ENCODE peak calls at places on chromosomes 3 and 15, in six cellular contexts. T, Z, N, V, F and Y are unnamed samples.
A peak's percentile ranks its signal among the peaks of the same experiment; 100 is the strongest.

GRCh38 chr3:108088697-108089096 is 2.1 kb downstream of the CD47 start:
- DNase-seq in T (peak; percentile 16), Z (no peak), N (no peak), V (no peak), F (peak; percentile 41), Y (no peak)

GRCh38 chr3:82875401-82875800 is 1114.0 kb upstream of the GBE1 start:
- DNase-seq in T (no peak), Z (no peak), N (peak; percentile 70), V (no peak), F (no peak), Y (no peak)

GRCh38 chr3:150775001-150775599 is 12.1 kb upstream of the SIAH2 start:
- DNase-seq in T (peak; percentile 89), Z (no peak), N (no peak), V (no peak), F (no peak), Y (no peak)

GRCh38 chr3:194472290-194472920 is 14.4 kb downstream of the ATP13A3 start:
- DNase-seq in T (peak; percentile 82), Z (no peak), N (peak; percentile 82), V (no peak), F (peak; percentile 83), Y (peak; percentile 39)

GRCh38 chr3:196422976-196423781 is 9.0 kb downstream of the UBXN7 start:
- DNase-seq in T (no peak), Z (no peak), N (no peak), V (no peak), F (no peak), Y (no peak)

GRCh38 chr3:84958495-84959469 is at the start of gene CADM2:
- DNase-seq in T (peak; percentile 45), Z (peak; percentile 97), N (peak; percentile 97), V (peak; percentile 91), F (peak; percentile 63), Y (peak; percentile 94)

GRCh38 chr3:18295171-18295920 is 129.8 kb downstream of the SATB1 start:
- DNase-seq in T (peak; percentile 46), Z (peak; percentile 92), N (peak; percentile 96), V (peak; percentile 77), F (no peak), Y (peak; percentile 18)

GRCh38 chr3:46416134-46417119 is 9.4 kb downstream of the CCRL2 start:
- DNase-seq in T (no peak), Z (no peak), N (no peak), V (no peak), F (no peak), Y (no peak)

GRCh38 chr3:57557088-57557537 is 1.0 kb downstream of the PDE12 start:
- DNase-seq in T (peak; percentile 56), Z (peak; percentile 49), N (peak; percentile 47), V (no peak), F (peak; percentile 68), Y (peak; percentile 9)

GRCh38 chr3:113304102-113304501 is 92.7 kb downstream of the BOC start:
- DNase-seq in T (no peak), Z (no peak), N (peak; percentile 66), V (no peak), F (no peak), Y (no peak)

GRCh38 chr3:99145031-99145430 is 243.5 kb upstream of the DCBLD2 start:
- DNase-seq in T (no peak), Z (no peak), N (no peak), V (no peak), F (no peak), Y (no peak)

GRCh38 chr3:18964640-18965039 is 183.7 kb upstream of the KCNH8 start:
- DNase-seq in T (no peak), Z (no peak), N (no peak), V (no peak), F (no peak), Y (no peak)

GRCh38 chr3:123071146-123071545 is 4.3 kb downstream of the PDIA5 start:
- DNase-seq in T (peak; percentile 51), Z (peak; percentile 53), N (peak; percentile 82), V (no peak), F (peak; percentile 41), Y (no peak)

GRCh38 chr3:58009026-58009748 is 965 bp downstream of the FLNB start:
- DNase-seq in T (no peak), Z (peak; percentile 61), N (peak; percentile 40), V (no peak), F (peak; percentile 24), Y (no peak)

GRCh38 chr3:53583161-53583690 is 88.8 kb downstream of the CACNA1D start:
- DNase-seq in T (no peak), Z (no peak), N (no peak), V (no peak), F (no peak), Y (no peak)

GRCh38 chr3:105062853-105063252 is 303.9 kb upstream of the ALCAM start:
- DNase-seq in T (peak; percentile 13), Z (no peak), N (no peak), V (no peak), F (no peak), Y (no peak)

GRCh38 chr15:83285979-83286553 is 1.6 kb upstream of the BNC1 start:
- DNase-seq in T (peak; percentile 88), Z (no peak), N (peak; percentile 95), V (no peak), F (peak; percentile 83), Y (no peak)

GRCh38 chr3:182710557-182711157 is 82.6 kb upstream of the ATP11B start:
- DNase-seq in T (peak; percentile 13), Z (no peak), N (peak; percentile 47), V (no peak), F (peak; percentile 33), Y (no peak)

GRCh38 chr3:9732753-9733115 is 1.2 kb downstream of the BRPF1 start:
- DNase-seq in T (peak; percentile 10), Z (no peak), N (no peak), V (no peak), F (peak; percentile 18), Y (no peak)

GRCh38 chr3:151282921-151283320 is 4.6 kb upstream of the P2RY14 start:
- DNase-seq in T (peak; percentile 83), Z (no peak), N (peak; percentile 45), V (no peak), F (peak; percentile 77), Y (peak; percentile 38)

GRCh38 chr15:41241251-41241964 is 10.3 kb downstream of the CHP1 start:
- DNase-seq in T (no peak), Z (no peak), N (no peak), V (no peak), F (no peak), Y (no peak)

GRCh38 chr15:70525551-70525950 is 237.8 kb downstream of the UACA start:
- DNase-seq in T (no peak), Z (no peak), N (no peak), V (no peak), F (no peak), Y (no peak)

GRCh38 chr3:120495809-120496208 is 45.0 kb upstream of the FSTL1 start:
- DNase-seq in T (no peak), Z (no peak), N (no peak), V (no peak), F (no peak), Y (no peak)

GRCh38 chr3:190340071-190340470 is 17.8 kb upstream of the CLDN1 start:
- DNase-seq in T (peak; percentile 41), Z (no peak), N (no peak), V (no peak), F (peak; percentile 68), Y (no peak)

GRCh38 chr15:64907991-64908390 is 3.7 kb upstream of the ANKDD1A start:
- DNase-seq in T (no peak), Z (no peak), N (no peak), V (no peak), F (no peak), Y (no peak)

GRCh38 chr15:87660494-87661129 is 595.9 kb downstream of the NTRK3 start:
- DNase-seq in T (no peak), Z (no peak), N (no peak), V (no peak), F (peak; percentile 7), Y (no peak)

DNA sequence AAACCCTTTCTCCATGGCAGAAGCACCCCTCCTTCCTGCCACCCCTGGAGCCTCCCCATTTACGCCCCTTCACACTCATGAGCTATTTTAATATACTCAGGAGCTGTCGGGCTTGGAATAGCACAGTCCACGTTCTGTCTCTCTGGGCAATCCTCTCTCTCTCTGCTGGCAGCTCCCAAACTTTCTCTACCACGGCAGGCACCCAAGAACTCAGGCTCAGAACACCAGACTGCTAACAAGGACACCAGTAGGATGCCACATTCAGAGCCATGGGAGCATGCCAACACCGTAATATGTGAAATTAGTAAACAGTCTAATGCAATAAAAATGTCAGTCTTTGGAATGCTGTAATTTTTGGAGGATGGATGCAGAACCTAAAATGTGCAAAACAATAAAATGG is 19.3 kb downstream of the TNFAIP8L3 start:
- DNase-seq in T (no peak), Z (no peak), N (no peak), V (no peak), F (no peak), Y (no peak)
- H2AK5ac ChIP-seq in T (no peak overlapping the region), Z (no peak overlapping the region), N (no peak overlapping the region), V (no peak overlapping the region), F (no peak overlapping the region), Y (no peak overlapping the region)

DNA sequence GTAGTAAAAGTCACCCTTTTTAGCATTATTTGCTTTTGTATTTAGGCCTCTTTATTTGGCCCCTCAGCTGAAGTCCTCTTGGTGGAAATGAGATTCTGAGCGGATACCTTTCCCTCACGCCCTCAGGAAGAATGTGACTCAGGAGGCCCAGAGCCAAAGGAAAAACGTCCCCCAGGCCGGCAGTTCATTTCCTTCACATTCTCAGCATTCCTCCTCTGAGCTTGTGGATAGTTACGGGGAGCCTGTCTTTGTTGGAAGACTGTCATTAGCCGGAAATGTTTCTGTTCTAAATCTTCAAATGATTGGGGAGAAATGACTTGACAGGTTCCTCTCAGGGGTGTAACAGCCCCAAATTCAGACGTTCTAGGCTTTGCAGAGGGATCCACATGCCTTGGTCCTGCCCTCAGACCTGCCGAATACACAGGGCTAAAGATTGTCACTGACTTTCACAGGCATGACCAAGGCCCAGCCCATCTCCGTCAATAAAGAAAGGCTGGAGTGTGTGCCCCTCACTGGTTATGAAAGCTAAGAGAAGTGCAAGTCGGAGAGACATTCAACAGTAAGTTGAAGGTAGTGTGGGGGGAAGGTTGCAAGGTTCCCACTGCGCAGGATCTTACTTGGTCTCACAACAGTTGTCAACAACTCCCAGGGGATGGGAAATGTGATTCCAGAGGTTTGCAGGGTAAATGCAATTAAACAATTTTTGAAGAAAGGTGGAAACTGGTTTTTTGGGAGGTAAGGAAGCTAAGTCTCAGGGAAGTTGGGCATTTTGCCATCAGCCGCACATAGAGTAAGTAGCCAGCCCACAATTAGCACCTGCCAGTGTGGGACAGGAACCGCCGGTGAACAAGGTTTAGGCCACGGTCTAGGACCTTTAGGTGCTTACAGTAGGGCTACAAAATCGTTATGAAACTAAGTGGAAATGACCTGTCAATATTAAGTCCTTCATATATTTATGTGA is 39.7 kb upstream of the MYZAP start:
- DNase-seq in T (peak; percentile 70), Z (peak; percentile 82), N (peak; percentile 98), V (peak; percentile 51), F (peak; percentile 54), Y (peak; percentile 73)
- H2AK5ac ChIP-seq in T (peak overlapping the region; percentile 45), Z (no peak overlapping the region), N (no peak overlapping the region), V (no peak overlapping the region), F (peak overlapping the region; percentile 94), Y (no peak overlapping the region)

GRCh38 chr3:134313839-134314587 is 60.2 kb downstream of the AMOTL2 start:
- DNase-seq in T (no peak), Z (peak; percentile 25), N (peak; percentile 72), V (no peak), F (no peak), Y (no peak)
- H2AK5ac ChIP-seq in T (peak overlapping the region; percentile 100), Z (peak overlapping the region; percentile 72), N (peak overlapping the region; percentile 66), V (peak overlapping the region; percentile 94), F (peak overlapping the region; percentile 97), Y (no peak overlapping the region)

GRCh38 chr15:60493166-60493565 is 14.2 kb upstream of the ICE2 start:
- DNase-seq in T (no peak), Z (no peak), N (no peak), V (no peak), F (no peak), Y (no peak)
- H2AK5ac ChIP-seq in T (no peak overlapping the region), Z (no peak overlapping the region), N (no peak overlapping the region), V (no peak overlapping the region), F (no peak overlapping the region), Y (no peak overlapping the region)